ENCODE peak calls at places on chromosomes 12 and 14, in seven cellular contexts. S is activated gamma-delta T cell treated with Interleukin-2 at 50 U/mL for 16 hours; K is germinal center; M is HCEC 1CT; W is GF-D8; C is activated CD4-positive, alpha-beta T cell treated with anti-CD3 and anti-CD28 coated beads, Interleukin-2, amount 50 U/mL, for 1 hour; T is T47D. H is an unnamed sample.
A peak's percentile ranks its signal among the peaks of the same experiment; 100 is the strongest.

GRCh38 chr12:82130763-82131162 is 227.4 kb downstream of the CCDC59 start:
- DNase-seq in T (no peak), K (no peak), M (no peak), W (no peak), S (no peak), C (no peak), H (no peak)

GRCh38 chr14:31059152-31059924 is 33.2 kb upstream of the STRN3 start:
- DNase-seq in K (no peak), W (peak; percentile 96), M (peak; percentile 80), S (no peak), C (no peak), T (no peak), H (no peak)

GRCh38 chr12:127550271-127550670 is 716.7 kb upstream of the TMEM132C start:
- DNase-seq in K (no peak), C (no peak), W (no peak), T (no peak), S (no peak), M (peak; percentile 65), H (no peak)

GRCh38 chr12:116400671-116401357 is 123.3 kb upstream of the MED13L start:
- DNase-seq in K (peak; percentile 27), T (no peak), C (no peak), W (peak; percentile 37), M (no peak), S (no peak), H (no peak)

GRCh38 chr14:88791629-88792571 is 853 bp downstream of the EML5 start:
- DNase-seq in C (no peak), M (no peak), K (no peak), T (no peak), S (no peak), W (no peak), H (peak; percentile 30)

GRCh38 chr12:76680940-76681339 is 83.0 kb upstream of the ZDHHC17 start:
- DNase-seq in W (no peak), K (no peak), T (no peak), M (no peak), S (no peak), C (no peak), H (no peak)

GRCh38 chr14:100606687-100607610 is 19.7 kb upstream of the BEGAIN start:
- DNase-seq in W (no peak), S (no peak), K (no peak), T (no peak), C (no peak), M (no peak), H (no peak)

GRCh38 chr14:88551094-88551870 is 3.5 kb downstream of the PTPN21 start:
- DNase-seq in C (peak; percentile 34), M (peak; percentile 84), W (no peak), K (no peak), T (peak; percentile 95), S (peak; percentile 21), H (peak; percentile 32)

GRCh38 chr12:113253532-113254285 is 32.4 kb downstream of the TPCN1 start:
- DNase-seq in T (no peak), M (no peak), K (no peak), S (no peak), W (no peak), C (no peak), H (no peak)

GRCh38 chr14:28773176-28773575 is 6.6 kb downstream of the FOXG1 start:
- DNase-seq in K (no peak), M (no peak), C (no peak), S (no peak), W (no peak), T (no peak), H (no peak)

GRCh38 chr12:132489078-132489601 is 811 bp upstream of the FBRSL1 start:
- DNase-seq in T (no peak), M (no peak), K (peak; percentile 63), S (peak; percentile 64), C (peak; percentile 45), W (no peak), H (peak; percentile 51)

GRCh38 chr14:61420326-61420725 is 98.9 kb downstream of the PRKCH start:
- DNase-seq in W (no peak), S (peak; percentile 26), M (no peak), C (peak; percentile 49), T (no peak), K (no peak), H (no peak)

GRCh38 chr12:123498126-123498825 is 35.2 kb downstream of the RILPL1 start:
- DNase-seq in S (no peak), K (no peak), C (no peak), W (no peak), M (no peak), T (no peak), H (no peak)

GRCh38 chr12:123934829-123935228 is 37.8 kb downstream of the CCDC92 start:
- DNase-seq in M (peak; percentile 66), S (no peak), C (no peak), T (no peak), W (no peak), K (no peak), H (no peak)

GRCh38 chr12:124576061-124576650 is 8.7 kb upstream of the NCOR2 start:
- DNase-seq in K (no peak), M (no peak), W (no peak), C (no peak), S (no peak), T (no peak), H (no peak)

GRCh38 chr12:111589601-111590000 is 9.5 kb downstream of the ATXN2 start:
- DNase-seq in M (no peak), T (no peak), K (no peak), W (no peak), C (no peak), S (no peak), H (no peak)

GRCh38 chr12:41700940-41701339 is 443.7 kb downstream of the GXYLT1 start:
- DNase-seq in C (no peak), S (no peak), K (no peak), M (no peak), T (no peak), W (no peak), H (no peak)

GRCh38 chr12:1593232-1594044 is 943 bp downstream of the FBXL14 start:
- DNase-seq in M (peak; percentile 31), C (peak; percentile 53), T (peak; percentile 57), W (no peak), S (peak; percentile 41), K (peak; percentile 62), H (peak; percentile 55)

GRCh38 chr12:124640096-124640495 is 72.7 kb upstream of the NCOR2 start:
- DNase-seq in S (no peak), T (no peak), C (no peak), K (no peak), M (peak; percentile 46), W (no peak), H (no peak)

GRCh38 chr14:77097006-77097688 is 911 bp upstream of the CIPC start:
- DNase-seq in M (peak; percentile 35), S (no peak), C (no peak), K (peak; percentile 33), W (no peak), T (peak; percentile 39), H (no peak)

GRCh38 chr12:46240436-46240835 is 28.4 kb downstream of the SLC38A1 start:
- DNase-seq in M (no peak), K (no peak), C (no peak), T (no peak), W (no peak), S (no peak), H (no peak)

GRCh38 chr14:75011356-75012097 is 8.8 kb downstream of the EIF2B2 start:
- DNase-seq in M (peak; percentile 62), S (no peak), W (no peak), K (no peak), T (no peak), C (no peak), H (no peak)

GRCh38 chr14:21852061-21852664 is 178.5 kb upstream of the OR4E1 start:
- DNase-seq in W (no peak), C (peak; percentile 75), T (peak; percentile 42), K (peak; percentile 14), S (peak; percentile 69), M (peak; percentile 5), H (peak; percentile 73)

GRCh38 chr14:76955575-76956252 is 72.8 kb downstream of the IRF2BPL start:
- DNase-seq in K (peak; percentile 32), C (peak; percentile 49), S (peak; percentile 53), M (peak; percentile 68), W (no peak), T (peak; percentile 39), H (peak; percentile 43)

GRCh38 chr14:52879958-52880357 is 70.9 kb downstream of the FERMT2 start:
- DNase-seq in K (no peak), S (no peak), C (no peak), W (no peak), M (peak; percentile 33), T (no peak), H (no peak)

GRCh38 chr14:70595443-70596185 is 4.8 kb downstream of the MED6 start:
- DNase-seq in C (no peak), S (no peak), K (no peak), T (no peak), M (peak; percentile 7), W (no peak), H (no peak)

GRCh38 chr12:75086086-75087038 is 123.3 kb downstream of the KCNC2 start:
- DNase-seq in M (peak; percentile 82), W (no peak), C (no peak), S (no peak), T (no peak), K (no peak), H (no peak)

GRCh38 chr14:57403521-57403864 is 13.1 kb downstream of the NAA30 start:
- DNase-seq in M (no peak), W (no peak), T (no peak), C (no peak), K (no peak), S (no peak), H (no peak)

GRCh38 chr12:97650242-97650641 is 187.6 kb downstream of the RMST start:
- DNase-seq in M (no peak), W (no peak), S (no peak), T (no peak), K (no peak), C (no peak), H (no peak)

GRCh38 chr14:77322951-77323350 is 2.1 kb downstream of the GSTZ1 start:
- DNase-seq in W (no peak), K (no peak), S (no peak), C (no peak), T (no peak), M (no peak), H (no peak)

GRCh38 chr14:71060795-71061455 is 153.7 kb downstream of the PCNX1 start:
- DNase-seq in K (no peak), M (no peak), T (no peak), S (no peak), C (no peak), W (no peak), H (no peak)

GRCh38 chr14:34053666-34054065 is 102.8 kb upstream of the EGLN3 start:
- DNase-seq in C (no peak), M (no peak), T (no peak), W (no peak), K (no peak), S (no peak), H (no peak)

GRCh38 chr12:34396861-34397590 is 374.7 kb downstream of the ALG10 start:
- DNase-seq in S (peak; percentile 1), C (no peak), T (no peak), W (no peak), K (no peak), M (no peak), H (no peak)

GRCh38 chr12:50529345-50529744 is 24.6 kb downstream of the DIP2B start:
- DNase-seq in C (no peak), K (no peak), M (no peak), W (no peak), S (no peak), T (no peak), H (no peak)

GRCh38 chr12:106074706-106075392 is 63.9 kb downstream of the NUAK1 start:
- DNase-seq in W (no peak), K (no peak), M (no peak), C (no peak), S (no peak), T (no peak), H (no peak)

GRCh38 chr12:12818693-12819092 is 5.5 kb downstream of the DDX47 start:
- DNase-seq in M (no peak), W (no peak), T (no peak), S (no peak), K (no peak), C (no peak), H (no peak)

GRCh38 chr14:106875503-106875902 is 1349.1 kb downstream of the TMEM121 start:
- DNase-seq in S (peak; percentile 40), C (peak; percentile 30), K (peak; percentile 36), M (no peak), W (peak; percentile 58), T (peak; percentile 69), H (peak; percentile 46)